ENCODE peak calls at places on chromosomes 13 and 19, in eight cellular contexts. One of them, this sample, is unnamed.

GRCh38 chr13:101515504-101515903 is 63.0 kb downstream of the ITGBL1 start:
- DNase-seq in left ventricle myocardium inferior: no peak
- DNase-seq in lower leg skin: no peak
- DNase-seq in ovary: no peak
- DNase-seq in PC-9: no peak
- DNase-seq in body of pancreas: no peak
- DNase-seq in kidney epithelial cell: no peak
- DNase-seq in astrocyte of the spinal cord: no peak
- DNase-seq in this sample: no peak

GRCh38 chr13:20828540-20829364 is 55.0 kb upstream of the EEF1AKMT1 start:
- DNase-seq in lower leg skin: no peak
- DNase-seq in body of pancreas: no peak
- DNase-seq in ovary: no peak
- DNase-seq in PC-9: peak; percentile 12
- DNase-seq in kidney epithelial cell: no peak
- DNase-seq in left ventricle myocardium inferior: no peak
- DNase-seq in astrocyte of the spinal cord: peak; percentile 70
- DNase-seq in this sample: peak; percentile 34

GRCh38 chr13:51229731-51230130 is 7.5 kb downstream of the FAM124A start:
- DNase-seq in PC-9: no peak
- DNase-seq in kidney epithelial cell: no peak
- DNase-seq in astrocyte of the spinal cord: no peak
- DNase-seq in ovary: no peak
- DNase-seq in left ventricle myocardium inferior: no peak
- DNase-seq in body of pancreas: no peak
- DNase-seq in lower leg skin: no peak
- DNase-seq in this sample: no peak

GRCh38 chr19:35310331-35310730 is 18.4 kb downstream of the MAG start:
- DNase-seq in lower leg skin: no peak
- DNase-seq in kidney epithelial cell: no peak
- DNase-seq in ovary: no peak
- DNase-seq in PC-9: peak; percentile 37
- DNase-seq in left ventricle myocardium inferior: no peak
- DNase-seq in astrocyte of the spinal cord: no peak
- DNase-seq in body of pancreas: no peak
- DNase-seq in this sample: no peak

GRCh38 chr19:35555301-35556005 is 8.0 kb downstream of the ATP4A start:
- DNase-seq in lower leg skin: no peak
- DNase-seq in PC-9: peak; percentile 48
- DNase-seq in body of pancreas: no peak
- DNase-seq in ovary: no peak
- DNase-seq in astrocyte of the spinal cord: peak; percentile 16
- DNase-seq in left ventricle myocardium inferior: no peak
- DNase-seq in kidney epithelial cell: no peak
- DNase-seq in this sample: peak; percentile 66

GRCh38 chr19:1512671-1513491 is at the start of gene ADAMTSL5:
- DNase-seq in left ventricle myocardium inferior: peak; percentile 69
- DNase-seq in ovary: no peak
- DNase-seq in lower leg skin: no peak
- DNase-seq in body of pancreas: no peak
- DNase-seq in kidney epithelial cell: no peak
- DNase-seq in PC-9: peak; percentile 70
- DNase-seq in astrocyte of the spinal cord: no peak
- DNase-seq in this sample: peak; percentile 91

GRCh38 chr13:26743971-26744370 is 16.6 kb downstream of the GPR12 start:
- DNase-seq in kidney epithelial cell: no peak
- DNase-seq in left ventricle myocardium inferior: no peak
- DNase-seq in lower leg skin: no peak
- DNase-seq in ovary: no peak
- DNase-seq in astrocyte of the spinal cord: no peak
- DNase-seq in body of pancreas: no peak
- DNase-seq in PC-9: no peak
- DNase-seq in this sample: no peak

GRCh38 chr13:44894001-44894770 is 95.1 kb downstream of the NUFIP1 start:
- DNase-seq in PC-9: peak; percentile 23
- DNase-seq in astrocyte of the spinal cord: no peak
- DNase-seq in left ventricle myocardium inferior: no peak
- DNase-seq in lower leg skin: no peak
- DNase-seq in body of pancreas: no peak
- DNase-seq in kidney epithelial cell: no peak
- DNase-seq in ovary: no peak
- DNase-seq in this sample: no peak

GRCh38 chr13:46665630-46666482 is 112.9 kb downstream of the LRCH1 start:
- DNase-seq in astrocyte of the spinal cord: peak; percentile 47
- DNase-seq in kidney epithelial cell: no peak
- DNase-seq in body of pancreas: no peak
- DNase-seq in PC-9: no peak
- DNase-seq in ovary: no peak
- DNase-seq in left ventricle myocardium inferior: no peak
- DNase-seq in lower leg skin: no peak
- DNase-seq in this sample: no peak

GRCh38 chr13:110259651-110260050 is 47.3 kb downstream of the COL4A1 start:
- DNase-seq in kidney epithelial cell: no peak
- DNase-seq in astrocyte of the spinal cord: no peak
- DNase-seq in body of pancreas: no peak
- DNase-seq in PC-9: no peak
- DNase-seq in ovary: no peak
- DNase-seq in lower leg skin: peak; percentile 21
- DNase-seq in left ventricle myocardium inferior: no peak
- DNase-seq in this sample: no peak

GRCh38 chr13:39347926-39348901 is 254.8 kb downstream of the LHFPL6 start:
- DNase-seq in ovary: no peak
- DNase-seq in PC-9: no peak
- DNase-seq in astrocyte of the spinal cord: peak; percentile 61
- DNase-seq in kidney epithelial cell: no peak
- DNase-seq in lower leg skin: no peak
- DNase-seq in body of pancreas: no peak
- DNase-seq in left ventricle myocardium inferior: peak; percentile 63
- DNase-seq in this sample: no peak

GRCh38 chr19:5128932-5129389 is 160.0 kb downstream of the KDM4B start:
- DNase-seq in left ventricle myocardium inferior: no peak
- DNase-seq in ovary: peak; percentile 83
- DNase-seq in astrocyte of the spinal cord: peak; percentile 53
- DNase-seq in kidney epithelial cell: no peak
- DNase-seq in PC-9: no peak
- DNase-seq in body of pancreas: peak; percentile 94
- DNase-seq in lower leg skin: no peak
- DNase-seq in this sample: no peak

GRCh38 chr13:106986687-106987434 is 418.9 kb upstream of the ARGLU1 start:
- DNase-seq in lower leg skin: no peak
- DNase-seq in left ventricle myocardium inferior: no peak
- DNase-seq in kidney epithelial cell: no peak
- DNase-seq in ovary: no peak
- DNase-seq in astrocyte of the spinal cord: no peak
- DNase-seq in PC-9: no peak
- DNase-seq in body of pancreas: no peak
- DNase-seq in this sample: no peak

GRCh38 chr19:51034704-51035103 is at the start of gene KLK12:
- DNase-seq in kidney epithelial cell: no peak
- DNase-seq in left ventricle myocardium inferior: no peak
- DNase-seq in body of pancreas: no peak
- DNase-seq in ovary: no peak
- DNase-seq in PC-9: peak; percentile 37
- DNase-seq in lower leg skin: no peak
- DNase-seq in astrocyte of the spinal cord: no peak
- DNase-seq in this sample: no peak

GRCh38 chr19:47158879-47159509 is 28.4 kb downstream of the SAE1 start:
- DNase-seq in left ventricle myocardium inferior: no peak
- DNase-seq in astrocyte of the spinal cord: peak; percentile 41
- DNase-seq in PC-9: no peak
- DNase-seq in kidney epithelial cell: peak; percentile 42
- DNase-seq in ovary: no peak
- DNase-seq in body of pancreas: no peak
- DNase-seq in lower leg skin: no peak
- DNase-seq in this sample: no peak

GRCh38 chr19:3374369-3375112 is 8.2 kb downstream of the NFIC start:
- DNase-seq in body of pancreas: peak; percentile 95
- DNase-seq in astrocyte of the spinal cord: no peak
- DNase-seq in ovary: peak; percentile 74
- DNase-seq in PC-9: no peak
- DNase-seq in lower leg skin: peak; percentile 90
- DNase-seq in left ventricle myocardium inferior: peak; percentile 71
- DNase-seq in kidney epithelial cell: no peak
- DNase-seq in this sample: no peak

GRCh38 chr19:35195822-35196221 is 32.7 kb downstream of the FAM187B start:
- DNase-seq in body of pancreas: no peak
- DNase-seq in ovary: no peak
- DNase-seq in left ventricle myocardium inferior: no peak
- DNase-seq in PC-9: no peak
- DNase-seq in astrocyte of the spinal cord: no peak
- DNase-seq in lower leg skin: no peak
- DNase-seq in kidney epithelial cell: peak; percentile 57
- DNase-seq in this sample: no peak

GRCh38 chr13:76038920-76039716 is 403.0 kb downstream of the LMO7 start:
- DNase-seq in astrocyte of the spinal cord: no peak
- DNase-seq in body of pancreas: no peak
- DNase-seq in kidney epithelial cell: no peak
- DNase-seq in left ventricle myocardium inferior: no peak
- DNase-seq in PC-9: no peak
- DNase-seq in lower leg skin: no peak
- DNase-seq in ovary: no peak
- DNase-seq in this sample: no peak

GRCh38 chr19:32018014-32018413 is 327.4 kb upstream of the ZNF507 start:
- DNase-seq in kidney epithelial cell: peak; percentile 81
- DNase-seq in ovary: peak; percentile 52
- DNase-seq in astrocyte of the spinal cord: peak; percentile 50
- DNase-seq in left ventricle myocardium inferior: no peak
- DNase-seq in body of pancreas: no peak
- DNase-seq in lower leg skin: no peak
- DNase-seq in PC-9: no peak
- DNase-seq in this sample: no peak

GRCh38 chr19:34475026-34475974 is 6.3 kb upstream of the WTIP start:
- DNase-seq in lower leg skin: peak; percentile 48
- DNase-seq in astrocyte of the spinal cord: peak; percentile 81
- DNase-seq in PC-9: no peak
- DNase-seq in body of pancreas: no peak
- DNase-seq in left ventricle myocardium inferior: no peak
- DNase-seq in kidney epithelial cell: peak; percentile 32
- DNase-seq in ovary: no peak
- DNase-seq in this sample: no peak

GRCh38 chr13:21076265-21076653 is 14.9 kb upstream of the LATS2 start:
- DNase-seq in PC-9: no peak
- DNase-seq in astrocyte of the spinal cord: no peak
- DNase-seq in ovary: peak; percentile 36
- DNase-seq in left ventricle myocardium inferior: no peak
- DNase-seq in body of pancreas: no peak
- DNase-seq in lower leg skin: no peak
- DNase-seq in kidney epithelial cell: no peak
- DNase-seq in this sample: peak; percentile 43

DNA sequence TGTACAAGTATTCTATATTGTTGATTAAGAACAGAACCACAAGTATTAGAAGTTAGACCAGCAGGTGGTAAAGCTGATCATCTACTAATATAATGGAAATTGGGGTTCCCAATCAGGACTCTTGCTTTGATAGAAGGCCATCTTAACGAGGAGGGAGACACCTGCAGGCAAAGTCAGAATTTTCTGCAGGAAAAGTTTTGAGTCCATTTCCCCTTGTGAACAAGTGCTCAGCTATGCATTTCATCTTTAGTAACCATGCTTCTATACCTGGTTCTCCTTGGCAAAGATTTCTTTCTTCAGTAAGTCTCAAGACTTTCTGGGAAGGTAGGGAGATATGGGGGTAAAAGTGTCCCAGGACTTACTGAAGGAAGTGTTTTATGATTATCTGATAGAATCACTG is 36.1 kb upstream of the USPL1 start:
- DNase-seq in ovary: no peak
- DNase-seq in astrocyte of the spinal cord: no peak
- DNase-seq in lower leg skin: no peak
- DNase-seq in left ventricle myocardium inferior: no peak
- DNase-seq in kidney epithelial cell: no peak
- DNase-seq in PC-9: peak; percentile 5
- DNase-seq in body of pancreas: no peak
- DNase-seq in this sample: peak; percentile 47
- TF ChIP-seq CTCF in ovary: no peak
- TF ChIP-seq CTCF in astrocyte of the spinal cord: peak; percentile 42
- TF ChIP-seq CTCF in lower leg skin: no peak
- TF ChIP-seq CTCF in left ventricle myocardium inferior: no peak
- TF ChIP-seq CTCF in kidney epithelial cell: peak; percentile 7
- TF ChIP-seq CTCF in PC-9: peak; percentile 56
- TF ChIP-seq CTCF in body of pancreas: no peak
- TF ChIP-seq CTCF in this sample: peak; percentile 44

GRCh38 chr13:113211774-113212173 is 2.4 kb downstream of the CUL4A start:
- DNase-seq in lower leg skin: no peak
- DNase-seq in ovary: no peak
- DNase-seq in body of pancreas: no peak
- DNase-seq in astrocyte of the spinal cord: no peak
- DNase-seq in left ventricle myocardium inferior: no peak
- DNase-seq in PC-9: no peak
- DNase-seq in kidney epithelial cell: no peak
- DNase-seq in this sample: no peak
- TF ChIP-seq CTCF in lower leg skin: no peak
- TF ChIP-seq CTCF in ovary: no peak
- TF ChIP-seq CTCF in body of pancreas: no peak
- TF ChIP-seq CTCF in astrocyte of the spinal cord: peak; percentile 25
- TF ChIP-seq CTCF in left ventricle myocardium inferior: peak; percentile 16
- TF ChIP-seq CTCF in PC-9: no peak
- TF ChIP-seq CTCF in kidney epithelial cell: peak; percentile 13
- TF ChIP-seq CTCF in this sample: no peak

GRCh38 chr19:17069249-17069648 is 6.0 kb downstream of the HAUS8 start:
- DNase-seq in body of pancreas: no peak
- DNase-seq in PC-9: no peak
- DNase-seq in ovary: no peak
- DNase-seq in left ventricle myocardium inferior: no peak
- DNase-seq in lower leg skin: no peak
- DNase-seq in astrocyte of the spinal cord: no peak
- DNase-seq in kidney epithelial cell: no peak
- DNase-seq in this sample: no peak
- TF ChIP-seq CTCF in body of pancreas: no peak
- TF ChIP-seq CTCF in PC-9: no peak
- TF ChIP-seq CTCF in ovary: no peak
- TF ChIP-seq CTCF in left ventricle myocardium inferior: no peak
- TF ChIP-seq CTCF in lower leg skin: no peak
- TF ChIP-seq CTCF in astrocyte of the spinal cord: no peak
- TF ChIP-seq CTCF in kidney epithelial cell: no peak
- TF ChIP-seq CTCF in this sample: no peak

GRCh38 chr13:83780201-83780600 is 102.1 kb downstream of the SLITRK1 start:
- DNase-seq in ovary: no peak
- DNase-seq in lower leg skin: no peak
- DNase-seq in PC-9: no peak
- DNase-seq in kidney epithelial cell: no peak
- DNase-seq in body of pancreas: no peak
- DNase-seq in left ventricle myocardium inferior: no peak
- DNase-seq in astrocyte of the spinal cord: peak; percentile 16
- DNase-seq in this sample: no peak
- TF ChIP-seq CTCF in ovary: no peak
- TF ChIP-seq CTCF in lower leg skin: no peak
- TF ChIP-seq CTCF in PC-9: peak; percentile 52
- TF ChIP-seq CTCF in kidney epithelial cell: peak; percentile 38
- TF ChIP-seq CTCF in body of pancreas: peak; percentile 11
- TF ChIP-seq CTCF in left ventricle myocardium inferior: no peak
- TF ChIP-seq CTCF in astrocyte of the spinal cord: peak; percentile 55
- TF ChIP-seq CTCF in this sample: no peak

This sample was measured in GM13976.